ENCODE peak calls at places on chromosome 16, in eight cellular contexts. V is CD8-positive, alpha-beta T cell; H is fibroblast of the aortic adventitia; G is heart right ventricle; T is Karpas-422; Q is sigmoid colon; R is CD8-positive, alpha-beta memory T cell; J is brain microvascular endothelial cell. Y is an unnamed sample.

GRCh38 chr16:77501260-77501659 is 66.4 kb upstream of the ADAMTS18 start:
- DNase-seq in V (no peak), H (no peak), G (no peak), T (no peak), Q (no peak), R (no peak), J (no peak), Y (no peak)

GRCh38 chr16:28537964-28538732 is 626 bp downstream of the NUPR1 start:
- DNase-seq in V (no peak), H (no peak), G (no peak), T (peak; percentile 31), Q (no peak), R (no peak), J (no peak), Y (no peak)

GRCh38 chr16:51239196-51239595 is 88.1 kb upstream of the SALL1 start:
- DNase-seq in V (no peak), H (no peak), G (no peak), T (no peak), Q (no peak), R (no peak), J (no peak), Y (no peak)

GRCh38 chr16:61921373-61921772 is 114.9 kb downstream of the CDH8 start:
- DNase-seq in V (no peak), H (no peak), G (no peak), T (no peak), Q (no peak), R (no peak), J (no peak), Y (no peak)

GRCh38 chr16:8634991-8635736 is 13.7 kb downstream of the METTL22 start:
- DNase-seq in V (no peak), H (peak; percentile 26), G (no peak), T (peak; percentile 84), Q (peak; percentile 56), R (no peak), J (peak; percentile 42), Y (peak; percentile 75)

GRCh38 chr16:27967169-27967568 is 96.3 kb downstream of the GSG1L start:
- DNase-seq in V (no peak), H (no peak), G (no peak), T (no peak), Q (peak; percentile 33), R (no peak), J (no peak), Y (no peak)

GRCh38 chr16:6644916-6645315 is 687.7 kb upstream of the RBFOX1 start:
- DNase-seq in V (no peak), H (no peak), G (no peak), T (no peak), Q (no peak), R (no peak), J (no peak), Y (no peak)

GRCh38 chr16:49543315-49543946 is 169.8 kb downstream of the C16orf78 start:
- DNase-seq in V (no peak), H (no peak), G (no peak), T (no peak), Q (no peak), R (no peak), J (no peak), Y (no peak)

GRCh38 chr16:49602201-49603041 is 228.8 kb downstream of the C16orf78 start:
- DNase-seq in V (no peak), H (no peak), G (no peak), T (no peak), Q (no peak), R (no peak), J (no peak), Y (no peak)

GRCh38 chr16:14070877-14071575 is at the start of gene MRTFB:
- DNase-seq in V (peak; percentile 75), H (peak; percentile 31), G (peak; percentile 87), T (peak; percentile 90), Q (peak; percentile 83), R (peak; percentile 72), J (peak; percentile 40), Y (peak; percentile 44)

GRCh38 chr16:51143166-51143565 is 7.9 kb downstream of the SALL1 start:
- DNase-seq in V (no peak), H (no peak), G (no peak), T (no peak), Q (no peak), R (no peak), J (no peak), Y (no peak)

GRCh38 chr16:58843675-58844074 is 109.6 kb upstream of the GOT2 start:
- DNase-seq in V (no peak), H (peak; percentile 9), G (no peak), T (peak; percentile 60), Q (no peak), R (no peak), J (peak; percentile 4), Y (peak; percentile 53)

GRCh38 chr16:27240948-27241531 is 27.5 kb downstream of the NSMCE1 start:
- DNase-seq in V (no peak), H (peak; percentile 56), G (no peak), T (no peak), Q (peak; percentile 59), R (no peak), J (peak; percentile 84), Y (peak; percentile 83)

GRCh38 chr16:46887524-46887854 is 3.3 kb downstream of the GPT2 start:
- DNase-seq in V (no peak), H (no peak), G (no peak), T (no peak), Q (no peak), R (no peak), J (no peak), Y (no peak)

GRCh38 chr16:50368410-50369132 is at the start of gene BRD7:
- DNase-seq in V (peak; percentile 65), H (peak; percentile 28), G (peak; percentile 73), T (peak; percentile 90), Q (no peak), R (peak; percentile 62), J (peak; percentile 29), Y (peak; percentile 50)

GRCh38 chr16:23948949-23949392 is 113.2 kb downstream of the PRKCB start:
- DNase-seq in V (peak; percentile 77), H (no peak), G (no peak), T (no peak), Q (no peak), R (peak; percentile 29), J (no peak), Y (no peak)

GRCh38 chr16:1126044-1126443 is 26.9 kb upstream of the CACNA1H start:
- DNase-seq in V (no peak), H (no peak), G (no peak), T (no peak), Q (no peak), R (no peak), J (no peak), Y (no peak)

GRCh38 chr16:87076950-87077749 is 240.0 kb downstream of the C16orf95 start:
- DNase-seq in V (peak; percentile 15), H (peak; percentile 28), G (peak; percentile 40), T (peak; percentile 89), Q (peak; percentile 59), R (no peak), J (peak; percentile 32), Y (peak; percentile 76)

GRCh38 chr16:20763461-20764232 is at the start of gene ACSM3:
- DNase-seq in V (peak; percentile 66), H (peak; percentile 76), G (no peak), T (peak; percentile 93), Q (peak; percentile 85), R (peak; percentile 38), J (peak; percentile 53), Y (peak; percentile 91)

GRCh38 chr16:2158262-2158638 is 2.7 kb downstream of the TRAF7 start:
- DNase-seq in V (no peak), H (no peak), G (no peak), T (no peak), Q (no peak), R (no peak), J (no peak), Y (no peak)
- H3K4me3 ChIP-seq in V (no peak overlapping the region), H (peak overlapping the region; percentile 93), G (no peak overlapping the region), T (peak overlapping the region; percentile 66), Q (peak overlapping the region; percentile 42), R (no peak overlapping the region), J (peak overlapping the region; percentile 3), Y (no peak overlapping the region)

DNA sequence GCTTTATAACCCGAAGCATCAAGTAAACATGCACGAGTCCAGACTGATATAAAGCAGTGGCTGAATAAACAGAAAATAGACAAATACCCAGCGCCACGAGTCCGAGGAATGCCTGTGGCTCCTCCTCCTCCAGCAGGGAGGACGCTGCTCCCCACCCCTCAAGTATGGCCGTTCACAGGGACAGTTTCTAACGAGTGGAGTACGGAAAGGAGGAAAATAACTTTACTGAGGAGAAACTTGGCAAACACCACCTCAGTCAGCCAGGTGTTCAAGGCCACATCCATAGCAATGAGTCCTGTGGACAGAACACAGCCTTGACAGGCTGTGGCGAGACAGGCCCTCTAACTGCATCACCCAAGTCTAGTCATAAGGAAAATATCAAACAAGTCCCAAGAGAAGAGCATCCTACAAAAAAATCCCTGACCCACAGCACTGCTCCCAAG is 9.2 kb downstream of the ZDHHC7 start:
- DNase-seq in V (no peak), H (no peak), G (no peak), T (no peak), Q (no peak), R (no peak), J (peak; percentile 38), Y (no peak)
- H3K4me3 ChIP-seq in V (no peak overlapping the region), H (no peak overlapping the region), G (no peak overlapping the region), T (no peak overlapping the region), Q (peak overlapping the region; percentile 6), R (no peak overlapping the region), J (no peak overlapping the region), Y (no peak overlapping the region)

GRCh38 chr16:3609895-3610697 is 1.3 kb downstream of the SLX4 start:
- DNase-seq in V (no peak), H (no peak), G (no peak), T (peak; percentile 66), Q (no peak), R (no peak), J (no peak), Y (no peak)
- H3K4me3 ChIP-seq in V (peak overlapping the region; percentile 80), H (peak overlapping the region; percentile 83), G (no peak overlapping the region), T (peak overlapping the region; percentile 97), Q (peak overlapping the region; percentile 98), R (peak overlapping the region; percentile 90), J (peak overlapping the region; percentile 88), Y (no peak overlapping the region)

GRCh38 chr16:67892375-67892774 is 679 bp upstream of the PSKH1 start:
- DNase-seq in V (no peak), H (no peak), G (no peak), T (peak; percentile 57), Q (no peak), R (no peak), J (no peak), Y (no peak)
- H3K4me3 ChIP-seq in V (peak overlapping the region; percentile 93), H (peak overlapping the region; percentile 63), G (no peak overlapping the region), T (peak overlapping the region; percentile 62), Q (peak overlapping the region; percentile 99), R (peak overlapping the region; percentile 61), J (peak overlapping the region; percentile 36), Y (peak overlapping the region; percentile 53)

Y was measured in choroid plexus epithelial cell.